ENCODE peak calls at places on chromosomes 1 and 21, in four cellular contexts. A, G, C and H are unnamed samples.

GRCh38 chr1:201110616-201111015 is 1.6 kb downstream of the CACNA1S start:
- DNase-seq in G (no peak), C (no peak), A (no peak), H (no peak)

GRCh38 chr1:205925730-205926129 is 17.5 kb downstream of the SLC26A9 start:
- DNase-seq in A (no peak), C (no peak), G (no peak), H (no peak)

GRCh38 chr1:10339815-10340214 is 59.0 kb upstream of the PGD start:
- DNase-seq in G (no peak), A (peak; percentile 10), C (peak; percentile 54), H (no peak)

GRCh38 chr1:167440345-167440744 is 78.0 kb downstream of the CD247 start:
- DNase-seq in A (no peak), C (no peak), G (no peak), H (no peak)

GRCh38 chr1:31674626-31675025 is 29.2 kb downstream of the COL16A1 start:
- DNase-seq in G (no peak), A (no peak), C (no peak), H (no peak)

GRCh38 chr1:11648732-11649158 is 5.5 kb downstream of the FBXO2 start:
- DNase-seq in C (no peak), G (no peak), A (peak; percentile 51), H (no peak)

GRCh38 chr21:15222711-15223110 is 157.9 kb upstream of the NRIP1 start:
- DNase-seq in A (no peak), G (no peak), C (no peak), H (no peak)

GRCh38 chr1:32195972-32196823 is 4.2 kb upstream of the CCDC28B start:
- DNase-seq in C (no peak), A (no peak), G (no peak), H (no peak)

GRCh38 chr1:81703736-81704463 is 96.8 kb upstream of the ADGRL2 start:
- DNase-seq in A (no peak), G (no peak), C (no peak), H (no peak)

GRCh38 chr1:2132222-2133038 is 62.1 kb downstream of the FAAP20 start:
- DNase-seq in G (no peak), C (peak; percentile 30), A (peak; percentile 38), H (no peak)

GRCh38 chr1:208177656-208178055 is 66.5 kb downstream of the PLXNA2 start:
- DNase-seq in G (no peak), A (peak; percentile 79), C (no peak), H (no peak)

GRCh38 chr1:41318135-41318534 is 43.1 kb upstream of the FOXO6 start:
- DNase-seq in A (no peak), G (no peak), C (no peak), H (no peak)
- H3K4me1 ChIP-seq in A (no peaks in the 10 kb centered on the region), G (peaks cover 16% of the 10 kb centered on the region), C (peaks cover 19% of the 10 kb centered on the region), H (no peaks in the 10 kb centered on the region)

DNA sequence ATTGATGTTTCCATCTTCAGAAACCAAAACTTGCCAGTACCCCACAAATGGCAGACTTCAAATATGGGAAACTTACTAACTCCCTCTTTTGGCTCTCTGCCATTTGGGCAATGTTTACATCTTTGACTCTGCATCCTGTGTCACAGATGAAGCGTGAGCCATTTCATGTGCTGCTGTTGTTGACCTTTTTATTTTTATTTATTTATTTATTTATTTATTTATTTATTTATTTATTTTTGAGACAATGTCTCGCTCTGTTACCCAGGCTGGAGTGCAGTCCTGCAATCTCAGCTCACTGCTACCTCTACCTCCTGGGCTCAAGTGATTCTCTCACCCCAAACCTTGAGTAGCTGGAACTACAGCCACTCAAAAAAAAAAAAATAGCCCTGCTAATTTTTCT is 16.0 kb upstream of the COG2 start:
- DNase-seq in C (no peak), A (no peak), G (no peak), H (no peak)
- H3K27me3 ChIP-seq in C (no peaks in the 10 kb centered on the region), A (no peaks in the 10 kb centered on the region), G (no peaks in the 10 kb centered on the region), H (no peaks in the 10 kb centered on the region)

GRCh38 chr1:214492405-214493075 is 58.9 kb downstream of the PTPN14 start:
- DNase-seq in G (no peak), C (no peak), A (no peak), H (no peak)
- H3K4me1 ChIP-seq in G (peaks cover 10% of the 10 kb centered on the region), C (peaks cover 38% of the 10 kb centered on the region), A (no peaks in the 10 kb centered on the region), H (no peaks in the 10 kb centered on the region)

GRCh38 chr1:18749569-18749968 is 109.9 kb downstream of the TAS1R2 start:
- DNase-seq in G (no peak), A (no peak), C (no peak), H (no peak)

GRCh38 chr1:18746981-18747380 is 112.5 kb downstream of the TAS1R2 start:
- DNase-seq in A (no peak), C (no peak), G (no peak), H (no peak)

GRCh38 chr1:18750600-18750999 is 108.9 kb downstream of the TAS1R2 start:
- DNase-seq in C (no peak), G (no peak), A (no peak), H (no peak)

GRCh38 chr1:18751425-18751824 is 108.0 kb downstream of the TAS1R2 start:
- DNase-seq in C (no peak), G (no peak), A (no peak), H (no peak)

DNA sequence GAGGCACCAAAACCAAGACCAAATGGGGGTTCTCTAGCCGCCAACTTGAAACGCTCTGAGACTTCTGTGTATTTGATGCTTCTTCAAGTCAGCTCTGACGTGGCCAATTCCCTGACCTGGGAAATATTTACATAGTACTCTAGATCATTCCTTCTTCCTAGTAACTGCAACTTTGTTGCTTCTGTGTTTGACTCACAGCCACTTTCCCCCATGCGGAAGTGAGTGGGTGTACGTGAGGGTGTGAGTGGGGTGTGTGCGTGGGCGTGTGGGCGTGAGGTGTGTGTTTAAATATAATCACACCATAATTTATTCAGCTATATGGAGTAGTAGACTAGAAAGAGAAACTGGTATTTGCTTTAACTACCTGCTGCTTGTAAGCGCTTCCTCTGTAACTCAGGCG is 111.0 kb downstream of the TAS1R2 start:
- DNase-seq in G (no peak), A (peak; percentile 16), C (no peak), H (no peak)
- H3K27me3 ChIP-seq in G (no peaks in the 10 kb centered on the region), A (peaks cover 50% of the 10 kb centered on the region), C (peaks cover 90% of the 10 kb centered on the region), H (no peaks in the 10 kb centered on the region)

GRCh38 chr1:51738681-51739080 is 121.8 kb downstream of the OSBPL9 start:
- DNase-seq in G (no peak), A (no peak), C (no peak), H (no peak)

GRCh38 chr1:51736702-51737101 is 119.8 kb downstream of the OSBPL9 start:
- DNase-seq in G (no peak), A (no peak), C (no peak), H (no peak)

GRCh38 chr1:51733793-51734522 is 117.1 kb downstream of the OSBPL9 start:
- DNase-seq in G (no peak), A (no peak), C (no peak), H (no peak)

GRCh38 chr1:51734899-51735745 is 118.2 kb downstream of the OSBPL9 start:
- DNase-seq in C (no peak), A (no peak), G (no peak), H (no peak)

GRCh38 chr1:51735746-51736254 is 118.9 kb downstream of the OSBPL9 start:
- DNase-seq in A (no peak), C (no peak), G (no peak), H (no peak)
- H3K4me1 ChIP-seq in A (no peaks in the 10 kb centered on the region), C (peaks cover 83% of the 10 kb centered on the region), G (peaks cover 77% of the 10 kb centered on the region), H (peaks cover 25% of the 10 kb centered on the region)

GRCh38 chr21:40616377-40616704 is 230.6 kb downstream of the DSCAM start:
- DNase-seq in C (no peak), G (no peak), A (no peak), H (no peak)
- H3K27me3 ChIP-seq in C (peaks cover 14% of the 10 kb centered on the region), G (no peaks in the 10 kb centered on the region), A (no peaks in the 10 kb centered on the region), H (no peaks in the 10 kb centered on the region)

GRCh38 chr1:25194054-25194453 is 38.2 kb downstream of the SYF2 start:
- DNase-seq in A (no peak), G (no peak), C (no peak), H (no peak)
- H3K4me1 ChIP-seq in A (peaks cover 6% of the 10 kb centered on the region), G (peaks cover 11% of the 10 kb centered on the region), C (peaks cover 10% of the 10 kb centered on the region), H (peaks cover 7% of the 10 kb centered on the region)

GRCh38 chr1:41366428-41367101 is 5.3 kb downstream of the FOXO6 start:
- DNase-seq in C (no peak), G (no peak), A (no peak), H (no peak)

GRCh38 chr1:41365772-41366427 is 4.7 kb downstream of the FOXO6 start:
- DNase-seq in G (no peak), C (no peak), A (no peak), H (no peak)

GRCh38 chr1:41368384-41368783 is 7.2 kb downstream of the FOXO6 start:
- DNase-seq in C (no peak), A (no peak), G (no peak), H (no peak)

GRCh38 chr1:41368801-41369200 is 7.6 kb downstream of the FOXO6 start:
- DNase-seq in A (no peak), C (no peak), G (no peak), H (no peak)

DNA sequence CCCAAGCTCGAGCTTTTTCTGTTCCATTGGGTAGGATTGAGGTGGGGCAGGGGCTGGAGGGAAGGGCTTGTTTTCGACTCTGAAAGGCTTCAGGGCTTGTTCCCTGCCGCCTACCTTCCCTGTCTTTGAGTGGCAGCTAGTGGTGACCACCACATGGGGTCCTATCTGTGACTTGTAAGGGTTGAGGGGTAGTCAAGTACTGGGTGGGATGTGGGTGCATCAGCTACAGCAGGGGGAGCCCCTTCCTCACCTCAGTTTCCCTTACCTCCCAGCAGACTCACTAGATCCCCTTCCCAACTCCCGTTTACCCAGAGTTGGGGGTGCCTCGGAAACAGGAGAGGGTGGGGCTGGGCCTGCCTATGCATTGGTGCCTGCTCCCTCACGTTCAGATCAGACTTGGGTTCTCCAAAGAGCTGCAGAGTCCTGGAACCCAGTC is 5.9 kb downstream of the FOXO6 start:
- DNase-seq in A (no peak), C (no peak), G (no peak), H (no peak)
- H3K27me3 ChIP-seq in A (peaks cover 31% of the 10 kb centered on the region), C (peaks cover 29% of the 10 kb centered on the region), G (peaks cover 23% of the 10 kb centered on the region), H (no peaks in the 10 kb centered on the region)

GRCh38 chr1:64417828-64418227 is 52.1 kb upstream of the CACHD1 start:
- DNase-seq in G (no peak), A (no peak), C (no peak), H (no peak)
- H3K4me1 ChIP-seq in G (no peaks in the 10 kb centered on the region), A (no peaks in the 10 kb centered on the region), C (no peaks in the 10 kb centered on the region), H (no peaks in the 10 kb centered on the region)

GRCh38 chr1:8293141-8293540 is 24.8 kb upstream of the SLC45A1 start:
- DNase-seq in A (peak; percentile 80), G (no peak), C (no peak), H (no peak)
- H3K27me3 ChIP-seq in A (no peaks in the 10 kb centered on the region), G (no peaks in the 10 kb centered on the region), C (no peaks in the 10 kb centered on the region), H (no peaks in the 10 kb centered on the region)